ENCODE peak calls at places on chromosomes 16 and 17, in seven cellular contexts. L, U, J, S, D, G and X are unnamed samples. For H3K36me3, the result is how much of the 10 kb centered on the place peaks cover.

GRCh38 chr17:45649796-45650195 is 134.3 kb upstream of the CRHR1 start:
- DNase-seq in L (no peak), U (no peak), J (no peak), S (no peak), D (no peak), G (no peak), X (no peak)

GRCh38 chr17:20612635-20613034 is 33.1 kb downstream of the CDRT15L2 start:
- DNase-seq in L (no peak), U (no peak), J (no peak), S (no peak), D (no peak), G (no peak), X (no peak)

GRCh38 chr17:80138856-80139426 is 8.0 kb downstream of the EIF4A3 start:
- DNase-seq in L (no peak), U (no peak), J (no peak), S (no peak), D (no peak), G (no peak), X (no peak)

GRCh38 chr17:31486351-31487062 is 95.0 kb downstream of the RAB11FIP4 start:
- DNase-seq in L (no peak), U (peak), J (no peak), S (no peak), D (no peak), G (peak), X (no peak)

GRCh38 chr17:19724501-19725420 is 8.4 kb upstream of the SLC47A2 start:
- DNase-seq in L (peak), U (peak), J (no peak), S (peak), D (no peak), G (peak), X (no peak)

GRCh38 chr17:19727466-19728113 is 11.2 kb upstream of the SLC47A2 start:
- DNase-seq in L (peak), U (peak), J (peak), S (peak), D (no peak), G (peak), X (no peak)

GRCh38 chr17:62405451-62405850 is 18.2 kb upstream of the METTL2A start:
- DNase-seq in L (no peak), U (no peak), J (no peak), S (no peak), D (no peak), G (no peak), X (no peak)

GRCh38 chr17:6487243-6488007 is 43.2 kb downstream of the PIMREG start:
- DNase-seq in L (peak), U (no peak), J (no peak), S (no peak), D (no peak), G (no peak), X (no peak)

GRCh38 chr17:59266748-59267147 is 46.4 kb downstream of the GDPD1 start:
- DNase-seq in L (peak), U (no peak), J (peak), S (no peak), D (no peak), G (no peak), X (no peak)

GRCh38 chr16:66261826-66262225 is 104.7 kb upstream of the CDH5 start:
- DNase-seq in L (no peak), U (no peak), J (no peak), S (no peak), D (no peak), G (no peak), X (no peak)

GRCh38 chr17:57761887-57762286 is 16.8 kb upstream of the CCDC182 start:
- DNase-seq in L (no peak), U (no peak), J (no peak), S (no peak), D (no peak), G (no peak), X (no peak)

GRCh38 chr17:77640916-77641605 is 317.4 kb upstream of the TNRC6C start:
- DNase-seq in L (no peak), U (no peak), J (no peak), S (no peak), D (no peak), G (no peak), X (no peak)

GRCh38 chr17:19551148-19551547 is 17.5 kb downstream of the SLC47A1 start:
- DNase-seq in L (no peak), U (no peak), J (no peak), S (no peak), D (no peak), G (no peak), X (no peak)

GRCh38 chr16:51133130-51133529 is 17.9 kb downstream of the SALL1 start:
- DNase-seq in L (no peak), U (no peak), J (no peak), S (no peak), D (no peak), G (no peak), X (no peak)

GRCh38 chr16:16109453-16110110 is 113.7 kb downstream of the ABCC6 start:
- DNase-seq in L (no peak), U (peak), J (no peak), S (no peak), D (no peak), G (peak), X (no peak)

GRCh38 chr16:16113076-16113475 is 110.2 kb downstream of the ABCC6 start:
- DNase-seq in L (no peak), U (no peak), J (no peak), S (no peak), D (no peak), G (no peak), X (no peak)

GRCh38 chr16:16110111-16110490 is 113.2 kb downstream of the ABCC6 start:
- DNase-seq in L (no peak), U (no peak), J (no peak), S (no peak), D (no peak), G (no peak), X (no peak)

GRCh38 chr16:16111639-16112038 is 111.7 kb downstream of the ABCC6 start:
- DNase-seq in L (no peak), U (no peak), J (no peak), S (no peak), D (no peak), G (no peak), X (no peak)

DNA sequence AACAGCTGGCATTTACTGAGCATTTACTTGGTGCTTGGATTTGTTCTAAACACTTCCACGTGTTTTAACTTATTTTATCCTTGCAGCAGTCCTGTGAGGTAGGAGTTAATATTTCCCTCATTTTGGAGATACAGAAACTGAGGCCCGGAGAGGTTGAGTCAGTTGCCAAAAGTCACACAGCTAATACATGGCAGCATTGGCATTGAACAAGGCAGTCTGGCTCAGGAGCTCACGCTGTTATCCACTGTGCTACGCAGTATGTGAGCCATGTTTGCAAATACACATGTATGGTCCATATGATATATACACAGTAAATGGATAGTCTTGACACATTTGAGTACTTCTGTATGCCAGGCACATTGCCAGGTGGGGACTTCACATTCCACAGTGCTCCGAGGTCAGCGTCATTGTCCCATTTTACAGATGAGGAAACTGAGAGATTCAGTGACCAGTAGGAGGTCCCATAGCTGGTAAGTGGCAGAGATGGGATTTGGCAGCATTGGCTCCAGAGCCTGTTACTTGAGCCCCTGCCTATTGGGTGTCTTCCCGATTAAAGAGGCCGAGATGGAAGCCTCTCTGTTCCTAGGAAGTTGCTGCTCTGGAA is 110.7 kb downstream of the ABCC6 start:
- DNase-seq in L (no peak), U (no peak), J (no peak), S (no peak), D (no peak), G (no peak), X (no peak)
- H3K36me3 ChIP-seq in L (under half), U (under half), J (under half), S (under half), D (half or more), G (under half), X (half or more)

GRCh38 chr16:28110074-28110473 is 46.6 kb upstream of the GSG1L start:
- DNase-seq in L (no peak), U (no peak), J (peak), S (no peak), D (no peak), G (no peak), X (no peak)
- H3K36me3 ChIP-seq in L (half or more), U (under half), J (under half), S (under half), D (half or more), G (under half), X (half or more)

GRCh38 chr17:17269926-17270773 is 10.9 kb downstream of the COPS3 start:
- DNase-seq in L (no peak), U (no peak), J (no peak), S (no peak), D (peak), G (no peak), X (peak)

GRCh38 chr17:17258998-17259397 is 22.0 kb upstream of the FLCN start:
- DNase-seq in L (no peak), U (no peak), J (no peak), S (no peak), D (no peak), G (no peak), X (no peak)

DNA sequence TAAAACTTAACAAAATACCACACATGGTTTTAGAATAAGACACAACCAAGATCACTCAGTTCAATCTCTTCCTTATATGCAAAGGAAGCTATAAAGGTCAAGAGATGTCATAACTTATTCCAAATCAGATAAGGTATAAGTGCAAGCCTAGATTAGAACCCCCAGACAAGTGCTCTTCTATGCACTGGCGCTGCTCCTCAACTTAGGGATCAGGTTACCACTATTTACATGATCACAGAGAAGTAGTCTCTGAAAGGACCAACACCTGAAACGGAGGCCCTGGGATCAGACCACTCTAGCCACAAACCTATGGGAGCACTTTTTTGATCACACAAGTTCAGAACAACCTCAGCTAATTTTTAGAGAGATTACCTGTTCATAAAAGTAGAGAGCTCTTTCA is 16.6 kb downstream of the COPS3 start:
- DNase-seq in L (no peak), U (no peak), J (no peak), S (no peak), D (no peak), G (no peak), X (no peak)
- H3K36me3 ChIP-seq in L (half or more), U (under half), J (under half), S (under half), D (half or more), G (under half), X (under half)

GRCh38 chr17:82263641-82264040 is 9.9 kb downstream of the CSNK1D start:
- DNase-seq in L (no peak), U (no peak), J (no peak), S (no peak), D (no peak), G (no peak), X (no peak)
- H3K36me3 ChIP-seq in L (half or more), U (under half), J (under half), S (under half), D (half or more), G (under half), X (half or more)

GRCh38 chr17:76094046-76094445 is 9.5 kb downstream of the EXOC7 start:
- DNase-seq in L (no peak), U (no peak), J (no peak), S (no peak), D (no peak), G (no peak), X (no peak)
- H3K36me3 ChIP-seq in L (under half), U (under half), J (under half), S (under half), D (half or more), G (under half), X (under half)

GRCh38 chr16:2149630-2150417 is 1.4 kb downstream of the RAB26 start:
- DNase-seq in L (no peak), U (peak), J (no peak), S (no peak), D (peak), G (no peak), X (no peak)

GRCh38 chr16:2152695-2153506 is 2.7 kb upstream of the TRAF7 start:
- DNase-seq in L (peak), U (peak), J (no peak), S (no peak), D (peak), G (peak), X (peak)

GRCh38 chr16:2148714-2149629 is 547 bp downstream of the RAB26 start:
- DNase-seq in L (peak), U (peak), J (no peak), S (no peak), D (peak), G (peak), X (no peak)

GRCh38 chr16:2150418-2151187 is 2.2 kb downstream of the RAB26 start:
- DNase-seq in L (no peak), U (peak), J (peak), S (no peak), D (peak), G (peak), X (peak)

DNA sequence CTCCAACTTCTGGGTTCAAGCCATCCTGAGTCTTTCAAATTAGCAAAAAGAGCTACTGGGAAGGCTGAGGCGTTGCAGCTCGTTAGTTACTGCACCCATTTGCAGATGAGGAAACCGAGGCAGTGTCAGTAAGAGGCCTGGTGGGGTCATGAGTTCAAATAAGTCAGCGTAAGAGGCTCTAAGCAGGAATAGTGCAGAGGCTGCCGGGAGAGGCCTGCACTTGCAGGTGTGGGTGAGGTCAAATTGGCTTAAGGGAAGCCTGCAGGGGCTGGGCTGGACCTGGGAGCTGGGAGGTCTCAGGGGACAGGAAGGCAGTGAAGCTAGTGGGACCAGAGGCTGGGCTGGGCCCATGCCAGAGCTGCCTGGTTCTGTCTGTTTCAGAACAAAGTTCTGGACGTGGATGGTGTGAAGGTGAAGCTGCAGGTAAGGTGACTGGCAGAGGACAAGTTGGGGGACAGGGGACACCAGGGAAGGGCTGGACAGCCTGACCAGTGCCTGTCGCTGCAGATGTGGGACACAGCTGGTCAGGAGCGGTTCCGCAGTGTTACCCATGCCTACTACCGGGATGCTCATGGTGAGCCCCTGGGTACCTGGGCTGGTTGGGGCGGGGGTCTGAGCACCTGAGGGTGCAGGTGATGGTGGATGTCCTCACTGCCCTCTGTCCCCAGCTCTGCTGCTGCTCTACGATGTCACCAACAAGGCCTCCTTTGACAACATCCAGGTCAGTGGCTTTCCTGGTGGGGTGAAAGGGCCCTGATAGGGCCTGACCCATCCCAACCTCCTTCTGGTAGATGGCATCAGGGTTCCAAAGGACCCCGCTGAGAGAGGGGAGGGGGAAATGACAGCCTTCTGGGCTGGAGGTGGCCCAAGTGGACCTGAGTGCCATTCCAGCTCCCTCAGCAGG is 3.0 kb downstream of the RAB26 start:
- DNase-seq in L (no peak), U (peak), J (no peak), S (no peak), D (peak), G (no peak), X (peak)
- H3K36me3 ChIP-seq in L (under half), U (under half), J (under half), S (under half), D (under half), G (under half), X (under half)

GRCh38 chr17:2700491-2701141 is 10.9 kb downstream of the CLUH start:
- DNase-seq in L (no peak), U (no peak), J (no peak), S (no peak), D (no peak), G (no peak), X (no peak)
- H3K36me3 ChIP-seq in L (under half), U (under half), J (under half), S (under half), D (half or more), G (half or more), X (under half)

DNA sequence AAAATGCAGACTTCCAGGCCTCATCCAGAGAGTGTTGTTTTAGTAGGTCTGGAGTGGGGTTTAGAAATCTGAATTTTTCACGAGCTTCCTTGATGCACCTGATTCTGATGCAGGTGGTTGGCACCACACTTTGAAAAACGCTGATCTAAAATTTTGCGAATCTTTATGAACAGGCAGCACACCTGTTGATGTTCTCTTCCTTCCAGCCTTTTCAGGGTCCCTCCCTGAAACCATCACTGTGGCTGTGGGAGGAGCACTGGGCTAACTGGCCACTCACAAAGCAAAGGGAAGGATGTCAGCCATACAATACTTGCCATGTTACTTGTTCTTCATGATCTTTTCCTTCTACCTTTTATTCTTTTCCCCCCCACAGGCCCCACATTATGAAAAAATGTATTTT is 14.2 kb downstream of the LDAF1 start:
- DNase-seq in L (no peak), U (no peak), J (no peak), S (no peak), D (no peak), G (no peak), X (no peak)
- H3K36me3 ChIP-seq in L (under half), U (under half), J (under half), S (under half), D (half or more), G (under half), X (under half)

DNA sequence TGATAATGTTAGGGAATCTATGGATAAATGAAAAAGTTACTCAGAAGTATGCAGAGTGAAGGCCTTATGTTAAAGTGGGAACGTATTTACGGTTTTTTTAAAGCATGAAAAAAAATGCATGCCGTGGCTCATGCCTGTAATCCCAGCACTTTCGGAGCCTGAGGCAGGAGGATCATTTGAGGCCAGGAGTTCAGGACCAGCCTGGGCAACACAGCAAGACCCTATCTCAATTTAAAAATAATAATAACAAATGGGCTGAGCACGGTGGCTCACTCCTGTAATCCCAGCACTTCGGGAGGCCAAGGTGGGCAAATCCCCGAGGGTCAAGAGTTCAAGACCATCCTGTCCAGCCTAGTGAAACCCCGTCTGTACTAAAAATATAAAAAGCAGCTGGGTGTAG is 6.0 kb downstream of the POLR2A start:
- DNase-seq in L (no peak), U (no peak), J (no peak), S (no peak), D (no peak), G (no peak), X (no peak)
- H3K36me3 ChIP-seq in L (under half), U (under half), J (under half), S (under half), D (half or more), G (under half), X (under half)

GRCh38 chr16:35410438-35410837 is 1951.0 kb downstream of the TP53TG3F start:
- DNase-seq in L (no peak), U (no peak), J (no peak), S (no peak), D (no peak), G (no peak), X (no peak)
- H3K36me3 ChIP-seq in L (under half), U (under half), J (under half), S (under half), D (under half), G (under half), X (under half)